ENCODE peak calls at places on chromosomes 13 and 19, in six cellular contexts. J, Q, W, S, I and R are unnamed samples.

GRCh38 chr19:49155005-49155826 is at the start of gene HRC:
- DNase-seq in J (no peak), Q (no peak), W (no peak), S (no peak), I (no peak), R (no peak)

GRCh38 chr13:101565327-101565726 is 112.9 kb downstream of the ITGBL1 start:
- DNase-seq in J (no peak), Q (no peak), W (no peak), S (no peak), I (no peak), R (no peak)

GRCh38 chr19:33323093-33323820 is 20.9 kb upstream of the CEBPA start:
- DNase-seq in J (no peak), Q (no peak), W (no peak), S (no peak), I (no peak), R (no peak)

GRCh38 chr13:113318956-113319355 is 21.9 kb downstream of the LAMP1 start:
- DNase-seq in J (no peak), Q (no peak), W (no peak), S (no peak), I (no peak), R (no peak)

GRCh38 chr19:44677019-44677809 is 5.9 kb downstream of the CEACAM19 start:
- DNase-seq in J (no peak), Q (peak), W (no peak), S (no peak), I (no peak), R (no peak)

GRCh38 chr19:48512504-48513288 is 1.1 kb upstream of the LMTK3 start:
- DNase-seq in J (no peak), Q (no peak), W (no peak), S (no peak), I (no peak), R (no peak)

GRCh38 chr19:49761625-49762311 is 1.3 kb downstream of the TSKS start:
- DNase-seq in J (no peak), Q (peak), W (no peak), S (no peak), I (no peak), R (no peak)

GRCh38 chr13:48633695-48634094 is 20.0 kb upstream of the CYSLTR2 start:
- DNase-seq in J (no peak), Q (no peak), W (no peak), S (no peak), I (no peak), R (no peak)

GRCh38 chr13:45932172-45932571 is 80.6 kb upstream of the SIAH3 start:
- DNase-seq in J (no peak), Q (no peak), W (no peak), S (no peak), I (no peak), R (no peak)

GRCh38 chr19:54448037-54448773 is 794 bp upstream of the LENG8 start:
- DNase-seq in J (no peak), Q (peak), W (peak), S (peak), I (peak), R (no peak)

GRCh38 chr13:42990991-42991891 is 800 bp downstream of the EPSTI1 start:
- DNase-seq in J (no peak), Q (no peak), W (no peak), S (no peak), I (no peak), R (no peak)

GRCh38 chr19:18942692-18943091 is 1.7 kb upstream of the HOMER3 start:
- DNase-seq in J (no peak), Q (no peak), W (no peak), S (no peak), I (no peak), R (no peak)

GRCh38 chr19:2428756-2429711 is 1.6 kb upstream of the TIMM13 start:
- DNase-seq in J (no peak), Q (no peak), W (no peak), S (no peak), I (no peak), R (no peak)

GRCh38 chr19:38035515-38036495 is 128.8 kb downstream of the SIPA1L3 start:
- DNase-seq in J (no peak), Q (no peak), W (no peak), S (no peak), I (no peak), R (no peak)

GRCh38 chr13:107211073-107211472 is 643.1 kb upstream of the ARGLU1 start:
- DNase-seq in J (peak), Q (peak), W (peak), S (peak), I (peak), R (peak)

GRCh38 chr13:26614721-26615120 is 57.2 kb downstream of the WASF3 start:
- DNase-seq in J (no peak), Q (no peak), W (no peak), S (no peak), I (no peak), R (peak)

GRCh38 chr19:45577111-45577905 is 7.3 kb downstream of the OPA3 start:
- DNase-seq in J (no peak), Q (peak), W (peak), S (no peak), I (no peak), R (no peak)

GRCh38 chr13:70729369-70729768 is 621.1 kb upstream of the KLHL1 start:
- DNase-seq in J (no peak), Q (peak), W (no peak), S (no peak), I (no peak), R (no peak)

GRCh38 chr19:52896431-52897148 is 845 bp downstream of the ZNF320 start:
- DNase-seq in J (peak), Q (peak), W (peak), S (no peak), I (peak), R (no peak)

GRCh38 chr13:79194272-79194671 is 211.8 kb downstream of the RBM26 start:
- DNase-seq in J (peak), Q (no peak), W (no peak), S (peak), I (no peak), R (no peak)

GRCh38 chr13:32947886-32948285 is 68.3 kb upstream of the KL start:
- DNase-seq in J (no peak), Q (no peak), W (no peak), S (no peak), I (no peak), R (peak)

GRCh38 chr19:30649934-30650614 is 277.9 kb downstream of the ZNF536 start:
- DNase-seq in J (peak), Q (peak), W (peak), S (no peak), I (peak), R (peak)

GRCh38 chr19:35856546-35857149 is at the start of gene KIRREL2:
- DNase-seq in J (peak), Q (no peak), W (no peak), S (no peak), I (no peak), R (no peak)

GRCh38 chr13:111282997-111283396 is 37.4 kb upstream of the TEX29 start:
- DNase-seq in J (no peak), Q (no peak), W (no peak), S (no peak), I (no peak), R (no peak)

GRCh38 chr13:44622259-44622658 is 46.1 kb upstream of the TSC22D1 start:
- DNase-seq in J (no peak), Q (peak), W (no peak), S (no peak), I (no peak), R (no peak)

GRCh38 chr13:65990684-65991083 is 1239.5 kb downstream of the PCDH9 start:
- DNase-seq in J (no peak), Q (no peak), W (no peak), S (no peak), I (no peak), R (no peak)

GRCh38 chr13:97122381-97122996 is 99.6 kb upstream of the MBNL2 start:
- DNase-seq in J (no peak), Q (peak), W (peak), S (no peak), I (no peak), R (no peak)

GRCh38 chr13:27194895-27195764 is 23.5 kb upstream of the USP12 start:
- DNase-seq in J (no peak), Q (peak), W (peak), S (no peak), I (no peak), R (no peak)

GRCh38 chr19:16791942-16792341 is 37.3 kb upstream of the SIN3B start:
- DNase-seq in J (no peak), Q (no peak), W (no peak), S (no peak), I (no peak), R (no peak)

GRCh38 chr19:43605875-43606568 is 5.9 kb upstream of the SRRM5 start:
- DNase-seq in J (no peak), Q (no peak), W (no peak), S (no peak), I (no peak), R (peak)

GRCh38 chr13:99261040-99261439 is 2.9 kb upstream of the GPR18 start:
- DNase-seq in J (no peak), Q (no peak), W (no peak), S (no peak), I (no peak), R (no peak)

GRCh38 chr19:14120497-14120780 is 2.9 kb upstream of the PRKACA start:
- DNase-seq in J (no peak), Q (no peak), W (no peak), S (no peak), I (no peak), R (no peak)

GRCh38 chr19:48551437-48552302 is at the start of gene SULT2B1:
- DNase-seq in J (no peak), Q (no peak), W (peak), S (no peak), I (no peak), R (no peak)

GRCh38 chr19:41535029-41535622 is 40.8 kb upstream of the CEACAM21 start:
- DNase-seq in J (peak), Q (no peak), W (no peak), S (no peak), I (no peak), R (no peak)

GRCh38 chr19:4409123-4409933 is 6.9 kb downstream of the CHAF1A start:
- DNase-seq in J (no peak), Q (no peak), W (no peak), S (no peak), I (no peak), R (no peak)